ENCODE peak calls at places on chromosome 6, in four cellular contexts. C is NCI-H1694, G is sigmoid colon, X is cardiac fibroblast. B is an unnamed sample.

GRCh38 chr6:103122766-103123601 is 1729.5 kb downstream of the GRIK2 start:
- DNase-seq in C (peak; percentile 6), X (peak; percentile 25), G (no peak), B (peak; percentile 67)

GRCh38 chr6:144978208-144978607 is 693.1 kb downstream of the UTRN start:
- DNase-seq in G (no peak), X (no peak), C (no peak), B (no peak)

GRCh38 chr6:139990287-139990686 is 615.8 kb upstream of the CITED2 start:
- DNase-seq in X (no peak), G (no peak), C (no peak), B (no peak)

GRCh38 chr6:164098857-164099534 is 684.5 kb downstream of the QKI start:
- DNase-seq in G (no peak), C (no peak), X (peak; percentile 60), B (no peak)

GRCh38 chr6:53829698-53830221 is 35.0 kb downstream of the LRRC1 start:
- DNase-seq in C (no peak), X (no peak), G (no peak), B (no peak)

GRCh38 chr6:1757133-1757532 is 147.4 kb downstream of the FOXC1 start:
- DNase-seq in C (no peak), X (no peak), G (no peak), B (no peak)

GRCh38 chr6:159606786-159607185 is 86.3 kb downstream of the SOD2 start:
- DNase-seq in C (no peak), G (no peak), X (peak; percentile 10), B (peak; percentile 16)

GRCh38 chr6:49541210-49541724 is 9.2 kb upstream of the C6orf141 start:
- DNase-seq in G (no peak), C (no peak), X (peak; percentile 89), B (peak; percentile 88)

GRCh38 chr6:34718867-34719441 is 22.4 kb upstream of the ILRUN start:
- DNase-seq in G (no peak), X (no peak), C (no peak), B (no peak)

GRCh38 chr6:116278478-116278822 is 1.3 kb downstream of the TSPYL1 start:
- DNase-seq in X (peak; percentile 3), C (no peak), G (no peak), B (no peak)

GRCh38 chr6:154039231-154039842 is at the start of gene OPRM1:
- DNase-seq in G (peak; percentile 62), C (no peak), X (peak; percentile 12), B (peak; percentile 13)

GRCh38 chr6:167543602-167544506 is 219.0 kb downstream of the TTLL2 start:
- DNase-seq in G (peak; percentile 88), X (peak; percentile 53), C (no peak), B (no peak)

GRCh38 chr6:37548067-37548674 is 48.5 kb upstream of the CCDC167 start:
- DNase-seq in X (no peak), C (no peak), G (no peak), B (no peak)

GRCh38 chr6:99852031-99852430 is 142.0 kb downstream of the MCHR2 start:
- DNase-seq in C (peak; percentile 45), G (no peak), X (no peak), B (no peak)

GRCh38 chr6:71929047-71929446 is 42.7 kb downstream of the RIMS1 start:
- DNase-seq in G (no peak), C (no peak), X (no peak), B (no peak)

GRCh38 chr6:144094731-144095133 is 641 bp downstream of the SF3B5 start:
- DNase-seq in C (no peak), X (no peak), G (no peak), B (no peak)

GRCh38 chr6:143299253-143300166 is 151.0 kb downstream of the ADAT2 start:
- DNase-seq in G (no peak), X (no peak), C (no peak), B (peak; percentile 8)

GRCh38 chr6:144515761-144516160 is 230.6 kb downstream of the UTRN start:
- DNase-seq in X (no peak), G (no peak), C (no peak), B (no peak)

GRCh38 chr6:109791301-109791700 is 100.2 kb downstream of the FIG4 start:
- DNase-seq in C (no peak), G (no peak), X (peak; percentile 34), B (no peak)

GRCh38 chr6:2669067-2669710 is 81.5 kb downstream of the MYLK4 start:
- DNase-seq in G (no peak), C (no peak), X (no peak), B (no peak)

GRCh38 chr6:1381397-1382330 is 7.7 kb upstream of the FOXF2 start:
- DNase-seq in X (no peak), G (no peak), C (no peak), B (peak; percentile 58)

GRCh38 chr6:80527552-80528052 is 421.1 kb downstream of the BCKDHB start:
- DNase-seq in X (no peak), C (no peak), G (no peak), B (no peak)

GRCh38 chr6:82363368-82364086 is at the start of gene TPBG:
- DNase-seq in C (peak; percentile 10), G (peak; percentile 70), X (peak; percentile 92), B (peak; percentile 84)

GRCh38 chr6:73285674-73286283 is 22.8 kb upstream of the KHDC1 start:
- DNase-seq in X (peak; percentile 80), C (peak; percentile 31), G (no peak), B (peak; percentile 76)

GRCh38 chr6:73339340-73339739 is 14.7 kb downstream of the DPPA5 start:
- DNase-seq in X (no peak), C (no peak), G (no peak), B (peak; percentile 71)

GRCh38 chr6:52603000-52603795 is 26.3 kb upstream of the TRAM2 start:
- DNase-seq in X (peak; percentile 91), C (no peak), G (no peak), B (peak; percentile 92)